ENCODE peak calls at places on chromosomes 12 and 14, in eight cellular contexts. O is uterus; M is naive B cell; U is stimulated activated CD4-positive, alpha-beta T cell treated with anti-CD3 and anti-CD28 coated beads, TNF-alpha, amount 100 ng/mL, for 24 hours; T is Peyer's patch; G is gastrocnemius medialis; B is NAMALWA; K is putamen. V is an unnamed sample.

GRCh38 chr14:95452176-95452889 is 64.1 kb downstream of the SYNE3 start:
- DNase-seq in O (no peak), M (no peak), U (no peak), T (no peak), G (no peak), B (peak), K (no peak), V (no peak)

GRCh38 chr14:28676481-28676880 is 90.1 kb upstream of the FOXG1 start:
- DNase-seq in O (no peak), M (no peak), U (no peak), T (no peak), G (no peak), B (no peak), K (no peak), V (no peak)

GRCh38 chr12:106080111-106080732 is 58.5 kb downstream of the NUAK1 start:
- DNase-seq in O (no peak), M (no peak), U (no peak), T (no peak), G (no peak), B (no peak), K (no peak), V (no peak)

GRCh38 chr12:90090929-90091651 is 382.5 kb upstream of the ATP2B1 start:
- DNase-seq in O (no peak), M (no peak), U (no peak), T (peak), G (no peak), B (no peak), K (peak), V (peak)

GRCh38 chr12:49706351-49707126 is 666 bp downstream of the FMNL3 start:
- DNase-seq in O (no peak), M (no peak), U (peak), T (peak), G (no peak), B (peak), K (no peak), V (peak)

GRCh38 chr12:131618303-131618658 is 92.6 kb upstream of the SFSWAP start:
- DNase-seq in O (no peak), M (no peak), U (no peak), T (no peak), G (no peak), B (no peak), K (no peak), V (no peak)

GRCh38 chr14:54366726-54367707 is 29.8 kb upstream of the CDKN3 start:
- DNase-seq in O (peak), M (peak), U (no peak), T (peak), G (no peak), B (peak), K (peak), V (no peak)

GRCh38 chr12:41286426-41286825 is 98.3 kb downstream of the PDZRN4 start:
- DNase-seq in O (no peak), M (no peak), U (no peak), T (no peak), G (no peak), B (no peak), K (no peak), V (no peak)

GRCh38 chr12:20383612-20384011 is 15.3 kb downstream of the PDE3A start:
- DNase-seq in O (no peak), M (no peak), U (no peak), T (no peak), G (no peak), B (no peak), K (no peak), V (no peak)

GRCh38 chr14:105140581-105140980 is 28.0 kb downstream of the JAG2 start:
- DNase-seq in O (no peak), M (no peak), U (no peak), T (no peak), G (no peak), B (no peak), K (no peak), V (no peak)

GRCh38 chr12:108526482-108527234 is 11.6 kb downstream of the FICD start:
- DNase-seq in O (no peak), M (no peak), U (no peak), T (no peak), G (no peak), B (no peak), K (no peak), V (peak)

GRCh38 chr12:103373088-103373523 is 122.7 kb downstream of the C12orf42 start:
- DNase-seq in O (no peak), M (no peak), U (no peak), T (no peak), G (no peak), B (no peak), K (no peak), V (no peak)

GRCh38 chr14:22929104-22929847 is at the start of gene PRMT5:
- DNase-seq in O (peak), M (peak), U (peak), T (peak), G (peak), B (peak), K (peak), V (peak)

GRCh38 chr14:20659813-20660395 is 18.4 kb upstream of the OR6S1 start:
- DNase-seq in O (no peak), M (no peak), U (no peak), T (no peak), G (no peak), B (no peak), K (no peak), V (no peak)

GRCh38 chr12:110251381-110251780 is 29.7 kb upstream of the ATP2A2 start:
- DNase-seq in O (no peak), M (no peak), U (no peak), T (no peak), G (no peak), B (no peak), K (no peak), V (no peak)

GRCh38 chr14:104801284-104802119 is 601 bp downstream of the ZBTB42 start:
- DNase-seq in O (no peak), M (no peak), U (no peak), T (peak), G (no peak), B (no peak), K (no peak), V (no peak)

GRCh38 chr12:5254703-5255102 is 177.2 kb upstream of the NTF3 start:
- DNase-seq in O (no peak), M (no peak), U (no peak), T (no peak), G (no peak), B (no peak), K (no peak), V (no peak)

GRCh38 chr12:25769076-25769945 is 189.2 kb upstream of the RASSF8 start:
- DNase-seq in O (no peak), M (no peak), U (no peak), T (no peak), G (no peak), B (no peak), K (no peak), V (peak)

GRCh38 chr12:78035913-78036658 is 205.4 kb downstream of the NAV3 start:
- DNase-seq in O (peak), M (no peak), U (no peak), T (no peak), G (no peak), B (no peak), K (peak), V (peak)

GRCh38 chr14:52119030-52119429 is 50.2 kb upstream of the NID2 start:
- DNase-seq in O (no peak), M (no peak), U (no peak), T (no peak), G (no peak), B (no peak), K (peak), V (no peak)

GRCh38 chr12:29032431-29032830 is 116.6 kb upstream of the FAR2 start:
- DNase-seq in O (no peak), M (no peak), U (no peak), T (no peak), G (no peak), B (no peak), K (no peak), V (no peak)

GRCh38 chr12:34400986-34401658 is 378.8 kb downstream of the ALG10 start:
- DNase-seq in O (peak), M (no peak), U (no peak), T (peak), G (no peak), B (no peak), K (no peak), V (peak)

GRCh38 chr12:26704684-26705475 is 128.1 kb downstream of the ITPR2 start:
- DNase-seq in O (no peak), M (no peak), U (no peak), T (no peak), G (no peak), B (peak), K (peak), V (peak)

GRCh38 chr12:115450710-115451109 is 766.7 kb upstream of the TBX3 start:
- DNase-seq in O (no peak), M (no peak), U (no peak), T (no peak), G (no peak), B (no peak), K (no peak), V (no peak)

GRCh38 chr12:47547077-47547476 is 158.8 kb downstream of the RPAP3 start:
- DNase-seq in O (no peak), M (no peak), U (no peak), T (no peak), G (no peak), B (no peak), K (no peak), V (no peak)

GRCh38 chr12:90305379-90305778 is 596.7 kb upstream of the ATP2B1 start:
- DNase-seq in O (no peak), M (no peak), U (no peak), T (no peak), G (no peak), B (no peak), K (no peak), V (no peak)

GRCh38 chr14:104240426-104241157 is 102.2 kb downstream of the KIF26A start:
- DNase-seq in O (no peak), M (no peak), U (no peak), T (peak), G (no peak), B (no peak), K (no peak), V (no peak)

GRCh38 chr12:120586216-120586615 is 5.0 kb upstream of the POP5 start:
- DNase-seq in O (no peak), M (no peak), U (no peak), T (no peak), G (no peak), B (no peak), K (no peak), V (no peak)

GRCh38 chr12:15443611-15444010 is 121.3 kb downstream of the PTPRO start:
- DNase-seq in O (no peak), M (no peak), U (no peak), T (no peak), G (no peak), B (no peak), K (no peak), V (no peak)

GRCh38 chr12:113776536-113776935 is 189.6 kb downstream of the RBM19 start:
- DNase-seq in O (no peak), M (no peak), U (no peak), T (no peak), G (no peak), B (no peak), K (no peak), V (no peak)

GRCh38 chr12:128660532-128661215 is 163.1 kb downstream of the SLC15A4 start:
- DNase-seq in O (no peak), M (no peak), U (no peak), T (no peak), G (no peak), B (no peak), K (no peak), V (no peak)

GRCh38 chr12:113818833-113819232 is 147.3 kb downstream of the RBM19 start:
- DNase-seq in O (no peak), M (no peak), U (no peak), T (no peak), G (no peak), B (no peak), K (no peak), V (no peak)

GRCh38 chr12:116539905-116540482 is 19.2 kb upstream of the MAP1LC3B2 start:
- DNase-seq in O (peak), M (no peak), U (no peak), T (no peak), G (peak), B (no peak), K (no peak), V (no peak)

GRCh38 chr12:65666876-65667275 is 157.4 kb upstream of the HMGA2 start:
- DNase-seq in O (no peak), M (no peak), U (no peak), T (no peak), G (no peak), B (no peak), K (no peak), V (no peak)

GRCh38 chr14:56694609-56695008 is 115.0 kb downstream of the TMEM260 start:
- DNase-seq in O (no peak), M (no peak), U (no peak), T (no peak), G (no peak), B (no peak), K (no peak), V (no peak)